ENCODE peak calls at places on chromosomes 13 and 19, in seven cellular contexts. One of them, this sample, is unnamed.

GRCh38 chr13:46683879-46684278 is 113.1 kb downstream of the ESD start:
- DNase-seq in posterior vena cava: no peak
- DNase-seq in T-cell: no peak
- DNase-seq in AML-193: peak
- DNase-seq in endothelial cell: no peak
- DNase-seq in mucosa of gallbladder: no peak
- DNase-seq in activated T-cell treated with anti-CD3 and anti-CD28 coated beads for 4 hours: no peak
- DNase-seq in this sample: no peak

GRCh38 chr13:39036212-39036611 is 1.7 kb downstream of the PROSER1 start:
- DNase-seq in posterior vena cava: no peak
- DNase-seq in T-cell: peak
- DNase-seq in AML-193: no peak
- DNase-seq in endothelial cell: no peak
- DNase-seq in mucosa of gallbladder: no peak
- DNase-seq in activated T-cell treated with anti-CD3 and anti-CD28 coated beads for 4 hours: no peak
- DNase-seq in this sample: no peak

GRCh38 chr13:80235131-80235530 is 105.8 kb downstream of the SPRY2 start:
- DNase-seq in posterior vena cava: no peak
- DNase-seq in T-cell: no peak
- DNase-seq in AML-193: peak
- DNase-seq in endothelial cell: no peak
- DNase-seq in mucosa of gallbladder: no peak
- DNase-seq in activated T-cell treated with anti-CD3 and anti-CD28 coated beads for 4 hours: no peak
- DNase-seq in this sample: no peak

GRCh38 chr13:75635101-75635620 is 969 bp upstream of the LMO7 start:
- DNase-seq in posterior vena cava: no peak
- DNase-seq in T-cell: no peak
- DNase-seq in AML-193: no peak
- DNase-seq in endothelial cell: peak
- DNase-seq in mucosa of gallbladder: no peak
- DNase-seq in activated T-cell treated with anti-CD3 and anti-CD28 coated beads for 4 hours: no peak
- DNase-seq in this sample: no peak

GRCh38 chr19:33904681-33905080 is 108.0 kb downstream of the KCTD15 start:
- DNase-seq in posterior vena cava: no peak
- DNase-seq in T-cell: no peak
- DNase-seq in AML-193: no peak
- DNase-seq in endothelial cell: peak
- DNase-seq in mucosa of gallbladder: no peak
- DNase-seq in activated T-cell treated with anti-CD3 and anti-CD28 coated beads for 4 hours: no peak
- DNase-seq in this sample: peak

GRCh38 chr13:82758056-82758455 is 1124.2 kb downstream of the SLITRK1 start:
- DNase-seq in posterior vena cava: no peak
- DNase-seq in T-cell: no peak
- DNase-seq in AML-193: no peak
- DNase-seq in endothelial cell: no peak
- DNase-seq in mucosa of gallbladder: no peak
- DNase-seq in activated T-cell treated with anti-CD3 and anti-CD28 coated beads for 4 hours: no peak
- DNase-seq in this sample: no peak

GRCh38 chr19:49421878-49422202 is 1.4 kb downstream of the PTH2 start:
- DNase-seq in posterior vena cava: no peak
- DNase-seq in T-cell: no peak
- DNase-seq in AML-193: no peak
- DNase-seq in endothelial cell: no peak
- DNase-seq in mucosa of gallbladder: no peak
- DNase-seq in activated T-cell treated with anti-CD3 and anti-CD28 coated beads for 4 hours: no peak
- DNase-seq in this sample: no peak

GRCh38 chr19:42291437-42291815 is 10.5 kb upstream of the PRR19 start:
- DNase-seq in posterior vena cava: no peak
- DNase-seq in T-cell: no peak
- DNase-seq in AML-193: no peak
- DNase-seq in endothelial cell: no peak
- DNase-seq in mucosa of gallbladder: peak
- DNase-seq in activated T-cell treated with anti-CD3 and anti-CD28 coated beads for 4 hours: no peak
- DNase-seq in this sample: no peak

GRCh38 chr13:110106726-110107125 is 200.2 kb downstream of the COL4A1 start:
- DNase-seq in posterior vena cava: no peak
- DNase-seq in T-cell: no peak
- DNase-seq in AML-193: no peak
- DNase-seq in endothelial cell: no peak
- DNase-seq in mucosa of gallbladder: peak
- DNase-seq in activated T-cell treated with anti-CD3 and anti-CD28 coated beads for 4 hours: no peak
- DNase-seq in this sample: no peak

GRCh38 chr13:45826741-45827140 is 24.8 kb downstream of the SIAH3 start:
- DNase-seq in posterior vena cava: no peak
- DNase-seq in T-cell: no peak
- DNase-seq in AML-193: peak
- DNase-seq in endothelial cell: no peak
- DNase-seq in mucosa of gallbladder: no peak
- DNase-seq in activated T-cell treated with anti-CD3 and anti-CD28 coated beads for 4 hours: no peak
- DNase-seq in this sample: no peak